ENCODE peak calls at places on chromosome 2, in nine cellular contexts. J, Q, A, L, P, S, E, X and I are unnamed samples.

GRCh38 chr2:175463639-175464310 is 282.3 kb upstream of the ATP5MC3 start:
- DNase-seq in J (peak), Q (no peak), A (no peak), L (no peak), P (peak), S (no peak), E (no peak), X (no peak), I (no peak)

GRCh38 chr2:134866498-134867099 is 28.2 kb downstream of the ACMSD start:
- DNase-seq in J (no peak), Q (no peak), A (no peak), L (peak), P (no peak), S (no peak), E (no peak), X (peak), I (peak)

GRCh38 chr2:28052691-28053090 is 162.2 kb downstream of the BABAM2 start:
- DNase-seq in J (no peak), Q (no peak), A (no peak), L (no peak), P (no peak), S (no peak), E (no peak), X (no peak), I (peak)

GRCh38 chr2:180184506-180184905 is 177.4 kb upstream of the CWC22 start:
- DNase-seq in J (no peak), Q (no peak), A (no peak), L (no peak), P (no peak), S (no peak), E (no peak), X (no peak), I (peak)

GRCh38 chr2:214676421-214677089 is 132.9 kb downstream of the BARD1 start:
- DNase-seq in J (no peak), Q (no peak), A (no peak), L (no peak), P (no peak), S (no peak), E (no peak), X (no peak), I (no peak)

GRCh38 chr2:2748399-2749205 is 417.5 kb upstream of the MYT1L start:
- DNase-seq in J (no peak), Q (no peak), A (no peak), L (no peak), P (no peak), S (no peak), E (no peak), X (no peak), I (no peak)

GRCh38 chr2:74873678-74874640 is 40.0 kb downstream of the HK2 start:
- DNase-seq in J (no peak), Q (no peak), A (no peak), L (no peak), P (no peak), S (no peak), E (no peak), X (no peak), I (no peak)

GRCh38 chr2:54984476-54984875 is 65.8 kb downstream of the RTN4 start:
- DNase-seq in J (no peak), Q (no peak), A (no peak), L (no peak), P (no peak), S (no peak), E (no peak), X (no peak), I (no peak)

GRCh38 chr2:163345795-163346573 is 389.8 kb downstream of the FIGN start:
- DNase-seq in J (peak), Q (no peak), A (no peak), L (no peak), P (peak), S (peak), E (no peak), X (no peak), I (peak)

GRCh38 chr2:152542344-152542994 is 174.8 kb downstream of the PRPF40A start:
- DNase-seq in J (no peak), Q (no peak), A (no peak), L (no peak), P (no peak), S (no peak), E (no peak), X (no peak), I (no peak)

GRCh38 chr2:42385225-42385624 is 24.2 kb upstream of the COX7A2L start:
- DNase-seq in J (peak), Q (no peak), A (no peak), L (no peak), P (no peak), S (no peak), E (peak), X (no peak), I (no peak)

GRCh38 chr2:32632089-32632488 is 4.2 kb downstream of the TTC27 start:
- DNase-seq in J (no peak), Q (no peak), A (no peak), L (peak), P (peak), S (no peak), E (no peak), X (no peak), I (peak)

GRCh38 chr2:101736861-101737291 is 39.4 kb downstream of the MAP4K4 start:
- DNase-seq in J (no peak), Q (no peak), A (no peak), L (no peak), P (peak), S (no peak), E (no peak), X (no peak), I (peak)

GRCh38 chr2:238706673-238707072 is 141.2 kb upstream of the TWIST2 start:
- DNase-seq in J (peak), Q (no peak), A (no peak), L (no peak), P (no peak), S (no peak), E (no peak), X (no peak), I (no peak)
- TF ChIP-seq CTCF in J (no peak), Q (no peak), A (no peak), L (peak), P (peak), S (no peak), E (no peak), X (peak), I (peak)

DNA sequence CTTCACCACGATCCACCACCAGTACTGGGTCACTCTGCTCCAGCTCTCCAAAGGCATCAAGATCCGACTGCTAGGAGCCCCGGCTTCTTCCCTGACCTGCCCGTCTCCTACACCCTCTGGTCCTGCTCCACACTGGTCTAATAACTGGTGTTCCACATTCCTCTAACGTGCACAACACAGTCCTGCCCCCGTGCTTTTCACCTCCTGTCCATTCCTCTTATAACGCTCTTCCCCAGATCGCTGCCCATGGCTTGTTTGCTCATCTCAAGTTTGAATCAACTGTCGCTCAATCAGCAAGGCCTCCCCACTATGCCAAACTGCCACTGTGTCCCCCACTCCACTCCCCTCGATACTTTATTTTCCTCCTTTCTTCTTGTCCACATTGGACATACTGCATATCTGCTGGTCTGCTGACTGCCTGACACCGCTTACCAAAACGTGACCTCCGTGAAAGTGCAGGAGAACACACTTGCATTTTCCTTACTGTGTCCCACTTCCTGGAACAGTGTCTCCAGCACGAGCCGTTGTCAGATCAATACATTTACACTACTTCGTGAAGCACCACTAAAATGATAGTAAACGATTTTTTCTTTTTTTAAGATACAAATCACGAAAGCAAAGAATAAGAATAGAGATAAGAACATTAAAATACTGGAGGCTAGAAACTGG is 6.5 kb downstream of the HDLBP start:
- DNase-seq in J (no peak), Q (no peak), A (no peak), L (no peak), P (no peak), S (no peak), E (no peak), X (no peak), I (no peak)
- TF ChIP-seq CTCF in J (no peak), Q (no peak), A (no peak), L (no peak), P (no peak), S (no peak), E (no peak), X (no peak), I (no peak)

GRCh38 chr2:45650851-45651414 is 542 bp upstream of the PRKCE start:
- DNase-seq in J (peak), Q (peak), A (peak), L (peak), P (peak), S (peak), E (peak), X (peak), I (peak)
- TF ChIP-seq CTCF in J (peak), Q (peak), A (peak), L (peak), P (peak), S (peak), E (peak), X (peak), I (peak)

DNA sequence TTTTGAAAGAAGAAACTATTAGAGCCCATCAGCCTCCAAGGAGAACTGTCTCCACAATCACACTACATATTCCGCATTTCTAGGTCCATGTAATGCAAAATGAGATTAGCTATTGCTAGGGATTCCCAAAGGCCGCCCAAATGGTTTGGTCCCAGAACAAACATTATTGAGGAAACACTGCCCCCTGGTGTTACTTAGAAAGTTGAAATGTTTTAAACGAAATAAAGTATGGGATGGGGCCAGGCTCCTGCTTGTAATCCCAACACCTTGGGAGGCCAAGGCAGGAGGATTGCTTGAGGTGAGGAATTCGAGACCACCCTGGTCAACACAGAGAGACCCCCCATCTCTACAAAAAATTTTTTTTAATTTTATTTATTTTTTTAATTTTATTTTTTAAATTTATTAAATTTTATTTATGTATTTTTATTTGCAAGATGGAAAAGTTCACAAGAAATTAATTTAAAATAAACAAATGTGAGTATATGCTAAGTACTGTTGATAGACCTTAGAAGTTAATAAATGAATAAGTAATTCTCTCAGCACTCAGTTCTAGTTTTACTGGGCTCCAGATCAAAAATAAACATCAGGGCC is 5.5 kb downstream of the NHEJ1 start:
- DNase-seq in J (peak), Q (no peak), A (no peak), L (no peak), P (peak), S (peak), E (peak), X (peak), I (peak)
- TF ChIP-seq CTCF in J (peak), Q (peak), A (peak), L (peak), P (peak), S (peak), E (peak), X (peak), I (peak)

DNA sequence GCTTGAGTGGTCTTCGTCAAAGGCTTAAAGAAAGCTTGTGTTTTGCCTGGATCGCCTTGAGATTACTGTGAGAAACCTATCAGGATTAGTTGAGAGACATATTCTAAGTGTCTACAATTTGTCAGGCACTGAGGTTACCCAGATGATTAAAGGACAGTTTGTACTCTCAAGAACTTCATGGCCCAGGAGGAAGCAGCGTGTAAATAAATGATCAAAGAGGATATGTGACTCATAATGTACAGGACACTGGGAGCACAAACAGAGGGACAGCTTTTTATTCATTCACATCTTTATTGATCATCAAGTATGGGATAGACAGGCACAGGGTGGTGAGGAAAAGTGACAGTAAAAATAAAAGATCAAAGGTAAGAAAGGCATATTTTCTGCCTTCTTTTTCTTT is 152.6 kb upstream of the FSHR start:
- DNase-seq in J (no peak), Q (no peak), A (no peak), L (no peak), P (peak), S (no peak), E (no peak), X (no peak), I (no peak)
- TF ChIP-seq CTCF in J (no peak), Q (no peak), A (no peak), L (no peak), P (no peak), S (no peak), E (no peak), X (no peak), I (no peak)

DNA sequence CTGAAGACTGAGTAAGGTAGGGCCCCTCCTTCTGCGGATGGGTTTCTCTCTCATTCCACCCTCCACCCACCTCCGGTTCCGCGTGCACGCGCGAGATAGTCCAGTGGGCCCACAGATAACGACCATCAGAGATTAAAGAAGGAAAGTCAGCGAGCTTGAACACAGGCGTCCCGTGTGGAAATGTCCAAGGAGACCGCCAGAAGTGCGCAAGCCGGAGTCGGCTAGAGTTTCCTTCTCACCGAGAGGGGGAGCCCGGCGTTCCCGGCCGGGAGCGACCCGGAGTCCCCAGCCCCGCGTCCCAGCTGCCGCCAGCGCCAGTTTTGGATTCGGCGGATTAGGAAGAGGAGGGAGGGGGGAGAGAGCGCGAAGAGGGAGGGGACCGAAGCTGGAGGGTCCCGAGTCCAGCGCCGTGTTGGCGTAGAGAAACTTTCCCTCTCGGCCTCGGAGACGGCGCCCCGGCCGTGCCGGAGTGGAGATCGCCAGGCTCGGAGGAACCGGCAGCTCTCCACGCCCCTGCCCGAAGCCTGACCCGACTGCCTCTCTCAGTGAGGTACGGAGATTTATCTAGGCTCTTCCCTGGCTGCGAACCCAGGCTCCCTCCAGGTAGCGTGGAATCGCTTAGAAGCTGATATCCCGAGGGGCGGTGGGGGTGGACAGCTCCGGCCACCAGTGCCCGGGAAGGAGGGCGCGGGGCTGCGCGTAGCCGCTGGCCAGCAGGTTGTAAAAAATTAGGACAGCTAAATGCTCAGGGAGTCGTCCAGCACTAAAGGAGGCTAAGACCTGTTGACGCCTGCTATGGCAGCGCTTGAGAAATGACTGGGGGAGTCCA is at the start of gene GULP1:
- DNase-seq in J (peak), Q (peak), A (peak), L (no peak), P (no peak), S (peak), E (peak), X (no peak), I (peak)
- TF ChIP-seq CTCF in J (peak), Q (peak), A (peak), L (peak), P (no peak), S (no peak), E (peak), X (peak), I (peak)

DNA sequence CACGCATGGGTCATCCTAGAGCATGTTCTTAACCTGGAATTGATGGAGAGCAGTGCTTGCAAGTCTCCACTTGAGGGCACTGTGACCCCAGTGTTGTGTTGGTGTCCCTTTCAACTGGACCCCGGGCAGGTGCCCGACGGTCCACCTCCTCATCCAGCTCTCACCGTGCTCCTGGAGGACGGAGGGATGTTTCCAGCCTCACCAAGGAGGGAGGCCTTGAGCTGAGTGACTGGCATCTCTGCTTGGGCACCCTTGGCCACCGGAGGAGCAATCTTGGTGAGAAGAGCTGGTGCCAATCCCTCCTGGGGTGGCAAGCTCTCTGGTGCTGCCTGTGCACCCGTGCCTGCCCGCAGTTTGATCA is 45.4 kb upstream of the ASB18 start:
- DNase-seq in J (peak), Q (no peak), A (no peak), L (no peak), P (peak), S (peak), E (peak), X (no peak), I (peak)
- TF ChIP-seq CTCF in J (peak), Q (peak), A (peak), L (no peak), P (peak), S (peak), E (peak), X (no peak), I (no peak)

DNA sequence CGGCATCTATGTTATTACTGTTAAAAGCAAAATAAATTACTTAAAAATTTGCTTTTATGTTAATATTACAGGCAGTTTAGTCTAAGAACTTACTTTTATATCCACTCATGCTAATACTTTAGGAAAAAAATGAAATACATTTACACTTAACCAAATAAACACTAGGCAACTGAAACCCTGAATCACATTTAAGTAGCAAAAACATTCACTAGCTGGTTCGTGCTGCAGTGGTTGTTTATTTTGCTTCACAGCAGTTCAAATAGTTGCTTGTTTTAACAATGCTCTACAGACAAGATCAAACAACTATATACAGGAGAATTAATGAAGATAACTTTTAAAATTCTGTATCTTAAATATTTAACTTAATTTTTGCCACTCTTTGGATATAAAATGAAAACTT is 60.8 kb downstream of the ABCG8 start:
- DNase-seq in J (no peak), Q (no peak), A (no peak), L (no peak), P (no peak), S (no peak), E (no peak), X (no peak), I (no peak)
- TF ChIP-seq CTCF in J (no peak), Q (no peak), A (no peak), L (no peak), P (no peak), S (no peak), E (no peak), X (no peak), I (no peak)

GRCh38 chr2:211033765-211034164 is 477.4 kb downstream of the CPS1 start:
- DNase-seq in J (peak), Q (no peak), A (no peak), L (no peak), P (peak), S (no peak), E (peak), X (no peak), I (peak)

DNA sequence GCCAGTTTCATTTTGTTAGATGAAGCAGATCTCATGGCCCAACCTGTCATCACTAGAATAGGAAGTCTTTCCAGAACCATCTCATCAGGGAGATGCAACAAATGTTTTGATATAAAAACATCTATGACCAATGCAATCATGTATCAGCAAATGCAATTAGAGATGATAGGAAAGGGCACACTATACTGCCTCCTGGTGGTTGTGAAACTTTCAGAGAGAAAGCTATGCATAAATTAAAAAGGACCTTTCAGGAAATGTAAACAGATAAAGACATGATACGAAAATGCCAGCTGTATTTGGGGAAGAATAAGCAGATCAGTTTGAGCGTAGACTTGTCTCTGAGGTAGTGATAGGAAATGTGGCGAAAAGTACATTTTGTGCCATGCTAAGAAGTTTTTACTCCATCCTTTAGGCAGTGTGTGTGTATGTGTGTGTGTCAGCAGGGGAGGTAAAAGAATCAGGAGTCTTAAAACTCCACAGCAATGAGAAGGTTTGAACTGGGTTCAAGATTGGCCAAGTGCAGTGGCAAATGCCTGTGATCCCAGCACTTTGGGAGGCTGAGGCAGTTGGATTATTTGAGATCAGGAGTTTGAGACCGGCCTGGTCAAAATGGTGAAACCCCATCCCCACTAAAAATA is 479.3 kb downstream of the CPS1 start:
- DNase-seq in J (peak), Q (no peak), A (no peak), L (no peak), P (peak), S (peak), E (peak), X (no peak), I (peak)
- TF ChIP-seq CTCF in J (peak), Q (peak), A (peak), L (no peak), P (peak), S (no peak), E (peak), X (peak), I (peak)

GRCh38 chr2:219498280-219499057 is at the start of gene GMPPA:
- DNase-seq in J (peak), Q (peak), A (peak), L (peak), P (peak), S (peak), E (peak), X (peak), I (peak)
- TF ChIP-seq CTCF in J (no peak), Q (no peak), A (peak), L (peak), P (no peak), S (no peak), E (no peak), X (peak), I (no peak)